ENCODE peak calls at places on chromosomes 12 and 14, in four cellular contexts. C, B, K and F are unnamed samples.

GRCh38 chr12:52347546-52348510 is 19.5 kb downstream of the KRT85 start:
- DNase-seq in C (no peak), B (no peak), K (no peak), F (no peak)

GRCh38 chr12:114762490-114763110 is 78.6 kb upstream of the TBX3 start:
- DNase-seq in C (no peak), B (no peak), K (no peak), F (peak)

GRCh38 chr14:66493750-66494149 is 7.6 kb downstream of the CCDC196 start:
- DNase-seq in C (no peak), B (no peak), K (no peak), F (no peak)

GRCh38 chr12:111445311-111446043 is 39.8 kb downstream of the SH2B3 start:
- DNase-seq in C (no peak), B (no peak), K (no peak), F (no peak)

GRCh38 chr14:61428261-61428660 is 106.9 kb downstream of the PRKCH start:
- DNase-seq in C (no peak), B (no peak), K (no peak), F (no peak)

GRCh38 chr14:103118019-103118662 is 5.1 kb upstream of the TNFAIP2 start:
- DNase-seq in C (no peak), B (peak), K (no peak), F (peak)

GRCh38 chr12:77122236-77122635 is 56.9 kb upstream of the E2F7 start:
- DNase-seq in C (no peak), B (peak), K (peak), F (no peak)

GRCh38 chr12:14982986-14983385 is 10.1 kb downstream of the PDE6H start:
- DNase-seq in C (no peak), B (no peak), K (no peak), F (peak)

GRCh38 chr14:74635831-74636230 is 23.8 kb upstream of the LTBP2 start:
- DNase-seq in C (no peak), B (no peak), K (no peak), F (no peak)

GRCh38 chr14:101761881-101762529 is 496 bp downstream of the PPP2R5C start:
- DNase-seq in C (no peak), B (peak), K (no peak), F (no peak)

GRCh38 chr14:101761032-101761880 is at the start of gene PPP2R5C:
- DNase-seq in C (peak), B (peak), K (peak), F (peak)

GRCh38 chr14:101762530-101763101 is 1.1 kb downstream of the PPP2R5C start:
- DNase-seq in C (no peak), B (no peak), K (no peak), F (no peak)

GRCh38 chr14:101758913-101759593 is 2.5 kb upstream of the PPP2R5C start:
- DNase-seq in C (no peak), B (no peak), K (no peak), F (no peak)

DNA sequence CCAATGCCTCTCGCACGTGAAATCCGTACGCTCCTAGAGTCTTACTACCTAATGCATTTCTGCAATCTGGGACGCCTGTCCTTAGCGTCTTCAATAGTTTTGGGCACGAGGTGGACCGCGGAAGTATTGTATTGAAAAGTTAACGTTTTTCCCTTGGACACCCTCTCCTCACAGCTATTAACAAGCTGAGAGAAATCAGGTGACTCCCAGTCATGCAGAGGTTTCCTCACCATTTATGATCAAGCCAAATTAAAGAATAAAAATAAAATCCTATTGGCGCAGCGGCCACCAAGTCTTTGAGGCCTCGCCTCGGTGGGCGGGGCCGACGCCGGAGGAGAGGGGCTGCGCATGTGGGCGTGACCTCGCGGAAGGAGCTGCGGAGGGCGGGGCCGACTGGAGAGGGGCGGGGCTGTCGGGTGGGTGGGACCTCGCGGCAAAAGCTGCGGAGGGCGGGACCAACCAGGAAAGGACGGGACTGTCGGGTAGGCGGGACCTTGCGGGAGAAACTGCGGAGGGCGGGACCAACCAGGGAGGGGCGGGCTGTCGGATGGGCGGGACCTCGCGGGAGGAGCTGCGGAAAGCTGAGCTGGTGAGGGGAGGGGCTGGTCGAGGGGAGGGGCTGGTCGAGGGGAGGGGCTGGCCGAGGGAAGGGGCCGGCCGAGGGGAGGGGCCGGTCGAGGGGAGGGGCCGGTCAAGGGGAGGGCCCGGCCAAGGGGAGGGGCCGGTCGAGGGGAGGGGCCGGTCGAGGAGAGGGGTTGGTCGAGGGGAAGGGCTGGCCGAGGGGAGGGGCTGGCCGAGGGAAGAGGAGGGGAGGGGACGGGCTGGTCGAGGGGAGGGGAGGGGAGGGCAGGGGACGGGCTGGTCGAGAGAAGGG is 1.1 kb upstream of the PPP2R5C start:
- DNase-seq in C (peak), B (peak), K (peak), F (peak)
- TF ChIP-seq POLR2AphosphoS5 in C (no peak), B (no peak), K (no peak), F (no peak)

GRCh38 chr14:101557811-101558738 is 3.2 kb upstream of the DIO3 start:
- DNase-seq in C (no peak), B (no peak), K (no peak), F (no peak)
- TF ChIP-seq CTCF in C (peak), B (no peak), K (no peak), F (no peak)

GRCh38 chr12:45089417-45089816 is 38.5 kb upstream of the DBX2 start:
- DNase-seq in C (no peak), B (no peak), K (no peak), F (no peak)
- TF ChIP-seq POLR2AphosphoS5 in C (no peak), B (no peak), K (no peak), F (no peak)

DNA sequence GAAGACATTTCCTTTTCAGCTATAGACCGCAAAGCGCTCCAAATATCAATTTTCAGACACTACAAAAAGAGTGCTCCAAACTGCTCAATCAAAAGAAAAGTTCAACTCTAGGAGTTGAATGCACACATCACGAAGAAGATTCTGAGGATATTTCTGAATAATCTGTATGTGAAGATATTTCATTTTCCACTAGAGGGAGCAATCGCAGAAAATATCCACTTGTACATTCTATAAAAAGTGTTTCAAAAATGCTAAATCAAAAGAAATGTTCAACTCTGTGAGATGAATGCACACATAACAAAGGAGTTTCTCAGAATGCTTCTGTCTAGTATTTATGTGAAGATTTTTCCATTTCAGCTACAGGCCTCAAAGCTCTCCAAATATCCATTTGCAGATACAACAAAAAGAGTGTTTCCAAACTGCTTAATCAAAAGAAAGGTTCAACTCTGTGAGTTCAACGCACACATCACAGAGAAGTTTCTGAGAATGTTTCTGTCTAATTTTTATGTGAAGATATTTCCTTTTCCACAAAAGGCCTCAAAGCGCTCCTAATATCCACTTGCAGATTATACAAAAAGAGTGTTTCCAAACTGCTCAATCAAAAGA is 643.8 kb upstream of the ALG10B start:
- DNase-seq in C (no peak), B (no peak), K (no peak), F (no peak)
- TF ChIP-seq CTCF in C (no peak), B (no peak), K (peak), F (no peak)